ENCODE peak calls at places on chromosomes 2 and 18, in seven cellular contexts. One of them, this sample, is unnamed.

GRCh38 chr2:157587576-157587975 is 41.1 kb downstream of the ACVR1C start:
- DNase-seq in tibial nerve: no peak
- DNase-seq in ovary: no peak
- DNase-seq in H1: no peak
- DNase-seq in A549: no peak
- DNase-seq in sigmoid colon: no peak
- DNase-seq in stomach: no peak
- DNase-seq in this sample: no peak

GRCh38 chr2:239245872-239246701 is 154.7 kb downstream of the HDAC4 start:
- DNase-seq in tibial nerve: no peak
- DNase-seq in sigmoid colon: peak
- DNase-seq in stomach: peak
- DNase-seq in A549: no peak
- DNase-seq in H1: no peak
- DNase-seq in ovary: peak
- DNase-seq in this sample: peak

GRCh38 chr18:42574871-42575270 is 540.6 kb downstream of the RIT2 start:
- DNase-seq in A549: no peak
- DNase-seq in tibial nerve: no peak
- DNase-seq in stomach: no peak
- DNase-seq in sigmoid colon: no peak
- DNase-seq in H1: no peak
- DNase-seq in ovary: no peak
- DNase-seq in this sample: no peak

GRCh38 chr2:207747653-207748560 is 21.8 kb downstream of the FZD5 start:
- DNase-seq in H1: no peak
- DNase-seq in stomach: no peak
- DNase-seq in A549: no peak
- DNase-seq in tibial nerve: no peak
- DNase-seq in ovary: no peak
- DNase-seq in sigmoid colon: no peak
- DNase-seq in this sample: no peak

GRCh38 chr2:98803747-98804650 is 73.1 kb upstream of the MGAT4A start:
- DNase-seq in sigmoid colon: no peak
- DNase-seq in tibial nerve: no peak
- DNase-seq in stomach: no peak
- DNase-seq in ovary: no peak
- DNase-seq in A549: no peak
- DNase-seq in H1: no peak
- DNase-seq in this sample: no peak

GRCh38 chr2:16138811-16139662 is 198.7 kb downstream of the MYCN start:
- DNase-seq in sigmoid colon: no peak
- DNase-seq in A549: no peak
- DNase-seq in ovary: no peak
- DNase-seq in H1: no peak
- DNase-seq in tibial nerve: peak
- DNase-seq in stomach: no peak
- DNase-seq in this sample: no peak

GRCh38 chr2:6676776-6677175 is 188.9 kb downstream of the CMPK2 start:
- DNase-seq in ovary: no peak
- DNase-seq in A549: no peak
- DNase-seq in sigmoid colon: no peak
- DNase-seq in H1: no peak
- DNase-seq in tibial nerve: no peak
- DNase-seq in stomach: no peak
- DNase-seq in this sample: no peak

GRCh38 chr18:33579868-33580205 is 1.8 kb downstream of the ASXL3 start:
- DNase-seq in tibial nerve: no peak
- DNase-seq in stomach: no peak
- DNase-seq in sigmoid colon: no peak
- DNase-seq in ovary: no peak
- DNase-seq in A549: no peak
- DNase-seq in H1: no peak
- DNase-seq in this sample: no peak

GRCh38 chr2:25251461-25252273 is 83.3 kb upstream of the POMC start:
- DNase-seq in tibial nerve: no peak
- DNase-seq in H1: no peak
- DNase-seq in A549: peak
- DNase-seq in ovary: peak
- DNase-seq in sigmoid colon: peak
- DNase-seq in stomach: peak
- DNase-seq in this sample: peak

GRCh38 chr2:204104821-204105220 is 168.3 kb downstream of the ICOS start:
- DNase-seq in A549: no peak
- DNase-seq in tibial nerve: no peak
- DNase-seq in H1: no peak
- DNase-seq in ovary: no peak
- DNase-seq in stomach: no peak
- DNase-seq in sigmoid colon: no peak
- DNase-seq in this sample: no peak

GRCh38 chr2:79569048-79569447 is 56.2 kb downstream of the CTNNA2 start:
- DNase-seq in A549: no peak
- DNase-seq in tibial nerve: no peak
- DNase-seq in stomach: no peak
- DNase-seq in sigmoid colon: no peak
- DNase-seq in H1: no peak
- DNase-seq in ovary: no peak
- DNase-seq in this sample: no peak

GRCh38 chr2:220394433-220394832 is 767.0 kb downstream of the SLC4A3 start:
- DNase-seq in A549: no peak
- DNase-seq in tibial nerve: no peak
- DNase-seq in ovary: no peak
- DNase-seq in stomach: no peak
- DNase-seq in H1: no peak
- DNase-seq in sigmoid colon: no peak
- DNase-seq in this sample: no peak

GRCh38 chr2:200575957-200576356 is 9.9 kb upstream of the AOX1 start:
- DNase-seq in H1: no peak
- DNase-seq in stomach: no peak
- DNase-seq in A549: no peak
- DNase-seq in ovary: no peak
- DNase-seq in tibial nerve: no peak
- DNase-seq in sigmoid colon: no peak
- DNase-seq in this sample: no peak

GRCh38 chr2:189164732-189165131 is 14.8 kb downstream of the COL5A2 start:
- DNase-seq in A549: no peak
- DNase-seq in sigmoid colon: peak
- DNase-seq in stomach: no peak
- DNase-seq in tibial nerve: peak
- DNase-seq in ovary: no peak
- DNase-seq in H1: no peak
- DNase-seq in this sample: peak

GRCh38 chr18:58805482-58806187 is 59.0 kb upstream of the ZNF532 start:
- DNase-seq in ovary: no peak
- DNase-seq in sigmoid colon: peak
- DNase-seq in tibial nerve: no peak
- DNase-seq in A549: no peak
- DNase-seq in stomach: no peak
- DNase-seq in H1: no peak
- DNase-seq in this sample: no peak

GRCh38 chr18:31566576-31567306 is 24.9 kb upstream of the TTR start:
- DNase-seq in H1: no peak
- DNase-seq in A549: no peak
- DNase-seq in stomach: no peak
- DNase-seq in tibial nerve: no peak
- DNase-seq in sigmoid colon: no peak
- DNase-seq in ovary: no peak
- DNase-seq in this sample: no peak
- TF ChIP-seq EP300 in H1: no peak
- TF ChIP-seq EP300 in A549: no peak
- TF ChIP-seq EP300 in stomach: no peak
- TF ChIP-seq EP300 in tibial nerve: no peak
- TF ChIP-seq EP300 in sigmoid colon: no peak
- TF ChIP-seq EP300 in ovary: no peak
- TF ChIP-seq EP300 in this sample: no peak

GRCh38 chr18:40911582-40912254 is 1043.3 kb upstream of the PIK3C3 start:
- DNase-seq in H1: no peak
- DNase-seq in tibial nerve: no peak
- DNase-seq in ovary: no peak
- DNase-seq in A549: no peak
- DNase-seq in sigmoid colon: no peak
- DNase-seq in stomach: no peak
- DNase-seq in this sample: no peak

DNA sequence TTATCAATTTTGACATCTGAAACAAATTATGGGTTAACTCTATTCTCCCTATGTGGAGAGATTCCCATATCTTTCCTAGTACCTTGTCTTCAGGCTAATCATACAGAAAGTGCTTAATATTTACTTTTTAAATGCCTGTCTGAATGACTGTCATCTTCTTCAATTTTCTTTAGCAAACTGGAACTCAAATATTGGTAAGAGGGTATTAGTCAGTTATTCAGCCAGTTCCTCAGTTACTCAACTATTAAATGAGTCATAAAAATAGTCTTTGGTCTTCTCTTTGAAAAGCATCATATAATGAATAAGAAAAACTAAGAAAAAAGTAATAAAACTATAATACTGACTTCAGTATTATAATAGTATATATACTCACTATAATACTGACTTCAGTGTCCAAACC is 1037.9 kb upstream of the PIK3C3 start:
- DNase-seq in ovary: no peak
- DNase-seq in tibial nerve: no peak
- DNase-seq in A549: no peak
- DNase-seq in H1: no peak
- DNase-seq in stomach: no peak
- DNase-seq in sigmoid colon: no peak
- DNase-seq in this sample: no peak
- TF ChIP-seq EP300 in ovary: no peak
- TF ChIP-seq EP300 in tibial nerve: no peak
- TF ChIP-seq EP300 in A549: no peak
- TF ChIP-seq EP300 in H1: no peak
- TF ChIP-seq EP300 in stomach: no peak
- TF ChIP-seq EP300 in sigmoid colon: no peak
- TF ChIP-seq EP300 in this sample: no peak

GRCh38 chr18:70981400-70982140 is 692.7 kb downstream of the SOCS6 start:
- DNase-seq in A549: no peak
- DNase-seq in stomach: no peak
- DNase-seq in H1: no peak
- DNase-seq in sigmoid colon: no peak
- DNase-seq in tibial nerve: no peak
- DNase-seq in ovary: no peak
- DNase-seq in this sample: no peak
- TF ChIP-seq EP300 in A549: no peak
- TF ChIP-seq EP300 in stomach: no peak
- TF ChIP-seq EP300 in H1: no peak
- TF ChIP-seq EP300 in sigmoid colon: no peak
- TF ChIP-seq EP300 in tibial nerve: no peak
- TF ChIP-seq EP300 in ovary: no peak
- TF ChIP-seq EP300 in this sample: no peak

GRCh38 chr18:706438-706837 is 6.0 kb downstream of the ENOSF1 start:
- DNase-seq in ovary: no peak
- DNase-seq in tibial nerve: no peak
- DNase-seq in H1: no peak
- DNase-seq in stomach: no peak
- DNase-seq in sigmoid colon: no peak
- DNase-seq in A549: no peak
- DNase-seq in this sample: no peak

GRCh38 chr18:703660-704018 is 8.8 kb downstream of the ENOSF1 start:
- DNase-seq in ovary: no peak
- DNase-seq in sigmoid colon: no peak
- DNase-seq in H1: no peak
- DNase-seq in A549: no peak
- DNase-seq in stomach: peak
- DNase-seq in tibial nerve: no peak
- DNase-seq in this sample: no peak

GRCh38 chr18:697771-698170 is 14.7 kb downstream of the ENOSF1 start:
- DNase-seq in tibial nerve: no peak
- DNase-seq in stomach: peak
- DNase-seq in ovary: no peak
- DNase-seq in sigmoid colon: no peak
- DNase-seq in A549: no peak
- DNase-seq in H1: no peak
- DNase-seq in this sample: no peak

GRCh38 chr18:708096-708495 is 4.3 kb downstream of the ENOSF1 start:
- DNase-seq in stomach: no peak
- DNase-seq in H1: no peak
- DNase-seq in sigmoid colon: no peak
- DNase-seq in ovary: no peak
- DNase-seq in tibial nerve: no peak
- DNase-seq in A549: no peak
- DNase-seq in this sample: no peak

GRCh38 chr18:702957-703659 is 9.3 kb downstream of the ENOSF1 start:
- DNase-seq in tibial nerve: no peak
- DNase-seq in H1: no peak
- DNase-seq in A549: no peak
- DNase-seq in sigmoid colon: no peak
- DNase-seq in ovary: no peak
- DNase-seq in stomach: peak
- DNase-seq in this sample: no peak
- TF ChIP-seq EP300 in tibial nerve: no peak
- TF ChIP-seq EP300 in H1: no peak
- TF ChIP-seq EP300 in A549: no peak
- TF ChIP-seq EP300 in sigmoid colon: no peak
- TF ChIP-seq EP300 in ovary: no peak
- TF ChIP-seq EP300 in stomach: no peak
- TF ChIP-seq EP300 in this sample: no peak

DNA sequence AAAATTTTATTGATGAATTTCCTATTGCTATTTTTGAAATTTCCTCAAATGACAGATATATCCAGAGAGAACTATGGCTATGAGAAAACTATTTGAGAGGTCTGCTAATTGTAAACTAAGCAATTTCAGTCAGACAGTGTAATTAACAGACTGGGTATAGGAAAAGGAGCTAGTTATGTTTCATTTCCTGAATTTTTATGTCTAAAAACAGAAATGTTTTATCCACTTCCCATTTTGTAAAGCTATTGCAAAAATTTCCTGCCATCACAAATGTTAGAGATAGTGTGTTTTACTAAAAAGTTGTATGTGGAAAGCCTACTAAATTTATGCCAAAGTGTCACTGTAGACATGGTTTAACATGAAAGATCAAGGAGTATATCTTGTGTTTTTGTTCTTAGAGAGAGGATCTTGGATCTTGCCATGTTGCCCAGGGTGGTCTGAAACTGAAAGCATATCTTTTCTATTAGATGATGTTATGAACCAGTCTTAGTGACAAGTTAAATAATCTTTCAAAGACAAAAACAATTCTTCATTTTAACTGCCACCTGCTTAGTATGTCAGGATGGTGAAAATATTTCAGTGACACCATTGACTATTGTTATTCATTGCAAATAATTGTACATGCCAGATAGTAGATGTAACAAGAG is 40.5 kb upstream of the ITPRID2 start:
- DNase-seq in ovary: no peak
- DNase-seq in sigmoid colon: no peak
- DNase-seq in stomach: no peak
- DNase-seq in H1: no peak
- DNase-seq in A549: no peak
- DNase-seq in tibial nerve: no peak
- DNase-seq in this sample: no peak
- TF ChIP-seq EP300 in ovary: no peak
- TF ChIP-seq EP300 in sigmoid colon: no peak
- TF ChIP-seq EP300 in stomach: no peak
- TF ChIP-seq EP300 in H1: no peak
- TF ChIP-seq EP300 in A549: no peak
- TF ChIP-seq EP300 in tibial nerve: no peak
- TF ChIP-seq EP300 in this sample: no peak

GRCh38 chr2:20450201-20451108 is 3.6 kb downstream of the RHOB start:
- DNase-seq in stomach: peak
- DNase-seq in H1: peak
- DNase-seq in ovary: peak
- DNase-seq in A549: no peak
- DNase-seq in sigmoid colon: peak
- DNase-seq in tibial nerve: peak
- DNase-seq in this sample: peak
- TF ChIP-seq EP300 in stomach: peak
- TF ChIP-seq EP300 in H1: no peak
- TF ChIP-seq EP300 in ovary: peak
- TF ChIP-seq EP300 in A549: no peak
- TF ChIP-seq EP300 in sigmoid colon: peak
- TF ChIP-seq EP300 in tibial nerve: peak
- TF ChIP-seq EP300 in this sample: peak

GRCh38 chr2:184692137-184692734 is 93.9 kb downstream of the ZNF804A start:
- DNase-seq in A549: no peak
- DNase-seq in H1: no peak
- DNase-seq in stomach: no peak
- DNase-seq in ovary: no peak
- DNase-seq in sigmoid colon: no peak
- DNase-seq in tibial nerve: no peak
- DNase-seq in this sample: no peak
- TF ChIP-seq EP300 in A549: no peak
- TF ChIP-seq EP300 in H1: no peak
- TF ChIP-seq EP300 in stomach: no peak
- TF ChIP-seq EP300 in ovary: no peak
- TF ChIP-seq EP300 in sigmoid colon: no peak
- TF ChIP-seq EP300 in tibial nerve: no peak
- TF ChIP-seq EP300 in this sample: no peak